ENCODE peak calls at places on chromosomes 1 and 21, in four cellular contexts. F, U, S and E are unnamed samples.

GRCh38 chr1:9591669-9592509 is 3.2 kb downstream of the TMEM201 start:
- DNase-seq in F (no peak), U (no peak), S (no peak), E (no peak)

GRCh38 chr1:50369830-50370229 is 53.4 kb downstream of the DMRTA2 start:
- DNase-seq in F (no peak), U (no peak), S (peak; percentile 44), E (no peak)

GRCh38 chr1:35573776-35574654 is 901 bp downstream of the TFAP2E start:
- DNase-seq in F (no peak), U (no peak), S (no peak), E (no peak)

GRCh38 chr1:46278807-46279206 is 24.6 kb downstream of the LRRC41 start:
- DNase-seq in F (no peak), U (no peak), S (no peak), E (no peak)

GRCh38 chr1:8082945-8083344 is 56.8 kb upstream of the ERRFI1 start:
- DNase-seq in F (no peak), U (no peak), S (no peak), E (no peak)

GRCh38 chr21:38380391-38381137 is 117.7 kb downstream of the ERG start:
- DNase-seq in F (no peak), U (no peak), S (no peak), E (no peak)

GRCh38 chr1:218346391-218347204 is 1.5 kb downstream of the TGFB2 start:
- DNase-seq in F (no peak), U (no peak), S (no peak), E (no peak)

GRCh38 chr1:221947731-221948130 is 205.8 kb upstream of the DUSP10 start:
- DNase-seq in F (no peak), U (no peak), S (no peak), E (no peak)

GRCh38 chr1:93722081-93723031 is 40.7 kb upstream of the BCAR3 start:
- DNase-seq in F (no peak), U (no peak), S (no peak), E (no peak)

GRCh38 chr1:217453816-217454215 is 177.1 kb downstream of the GPATCH2 start:
- DNase-seq in F (no peak), U (no peak), S (no peak), E (no peak)

GRCh38 chr1:229599218-229599812 is 26.6 kb downstream of the TAF5L start:
- DNase-seq in F (no peak), U (no peak), S (no peak), E (no peak)

GRCh38 chr1:220734571-220735326 is 13.4 kb upstream of the MTARC2 start:
- DNase-seq in F (no peak), U (no peak), S (peak; percentile 4), E (no peak)

GRCh38 chr1:50930965-50931737 is 28.9 kb downstream of the FAF1 start:
- DNase-seq in F (no peak), U (no peak), S (no peak), E (no peak)

GRCh38 chr1:246416261-246416660 is 90.8 kb downstream of the SMYD3 start:
- DNase-seq in F (no peak), U (no peak), S (no peak), E (no peak)

GRCh38 chr21:14646893-14647292 is 100.8 kb upstream of the SAMSN1 start:
- DNase-seq in F (no peak), U (no peak), S (no peak), E (no peak)

GRCh38 chr1:171884475-171884874 is 43.2 kb downstream of the DNM3 start:
- DNase-seq in F (no peak), U (no peak), S (no peak), E (no peak)

GRCh38 chr1:207050428-207050767 is 610 bp downstream of the YOD1 start:
- DNase-seq in F (no peak), U (no peak), S (no peak), E (no peak)

GRCh38 chr1:50880373-50880772 is 79.7 kb downstream of the FAF1 start:
- DNase-seq in F (no peak), U (no peak), S (no peak), E (no peak)

GRCh38 chr1:91635763-91636162 is 135.1 kb downstream of the CDC7 start:
- DNase-seq in F (no peak), U (no peak), S (no peak), E (no peak)